ENCODE peak calls at places on chromosomes 12 and 14, in seven cellular contexts. One of them, this sample, is unnamed.

GRCh38 chr14:89598548-89599186 is 181.6 kb upstream of the FOXN3 start:
- DNase-seq in stimulated activated CD8-positive, alpha-beta memory T cell treated with anti-CD3 and anti-CD28 coated beads, Interleukin-12 subunit alpha, Interleukin-12 subunit beta, amount 100 ng/mL, for 4 hours: no peak
- DNase-seq in NCI-H748 treated with DMSO at 0.1 percent for 48 hours: no peak
- DNase-seq in dorsolateral prefrontal cortex: no peak
- DNase-seq in stimulated activated CD4-positive, alpha-beta T cell treated with anti-CD3 and anti-CD28 coated beads, Interleukin-1b, Interleukin-23, amount 100 ng/mL, for 24 hours: no peak
- DNase-seq in kidney epithelial cell: no peak
- DNase-seq in fibroblast of lung: peak; percentile 50
- DNase-seq in this sample: no peak

GRCh38 chr12:127118251-127118650 is 1148.7 kb upstream of the TMEM132C start:
- DNase-seq in stimulated activated CD8-positive, alpha-beta memory T cell treated with anti-CD3 and anti-CD28 coated beads, Interleukin-12 subunit alpha, Interleukin-12 subunit beta, amount 100 ng/mL, for 4 hours: no peak
- DNase-seq in NCI-H748 treated with DMSO at 0.1 percent for 48 hours: no peak
- DNase-seq in dorsolateral prefrontal cortex: no peak
- DNase-seq in stimulated activated CD4-positive, alpha-beta T cell treated with anti-CD3 and anti-CD28 coated beads, Interleukin-1b, Interleukin-23, amount 100 ng/mL, for 24 hours: no peak
- DNase-seq in kidney epithelial cell: no peak
- DNase-seq in fibroblast of lung: no peak
- DNase-seq in this sample: no peak

GRCh38 chr12:131939007-131939406 is 9.9 kb downstream of the PUS1 start:
- DNase-seq in stimulated activated CD8-positive, alpha-beta memory T cell treated with anti-CD3 and anti-CD28 coated beads, Interleukin-12 subunit alpha, Interleukin-12 subunit beta, amount 100 ng/mL, for 4 hours: no peak
- DNase-seq in NCI-H748 treated with DMSO at 0.1 percent for 48 hours: no peak
- DNase-seq in dorsolateral prefrontal cortex: no peak
- DNase-seq in stimulated activated CD4-positive, alpha-beta T cell treated with anti-CD3 and anti-CD28 coated beads, Interleukin-1b, Interleukin-23, amount 100 ng/mL, for 24 hours: no peak
- DNase-seq in kidney epithelial cell: no peak
- DNase-seq in fibroblast of lung: no peak
- DNase-seq in this sample: no peak

GRCh38 chr14:79334272-79334671 is 877.0 kb downstream of the DIO2 start:
- DNase-seq in stimulated activated CD8-positive, alpha-beta memory T cell treated with anti-CD3 and anti-CD28 coated beads, Interleukin-12 subunit alpha, Interleukin-12 subunit beta, amount 100 ng/mL, for 4 hours: no peak
- DNase-seq in NCI-H748 treated with DMSO at 0.1 percent for 48 hours: no peak
- DNase-seq in dorsolateral prefrontal cortex: no peak
- DNase-seq in stimulated activated CD4-positive, alpha-beta T cell treated with anti-CD3 and anti-CD28 coated beads, Interleukin-1b, Interleukin-23, amount 100 ng/mL, for 24 hours: no peak
- DNase-seq in kidney epithelial cell: no peak
- DNase-seq in fibroblast of lung: no peak
- DNase-seq in this sample: no peak

GRCh38 chr14:77593501-77593911 is 22.9 kb downstream of the SPTLC2 start:
- DNase-seq in stimulated activated CD8-positive, alpha-beta memory T cell treated with anti-CD3 and anti-CD28 coated beads, Interleukin-12 subunit alpha, Interleukin-12 subunit beta, amount 100 ng/mL, for 4 hours: no peak
- DNase-seq in NCI-H748 treated with DMSO at 0.1 percent for 48 hours: no peak
- DNase-seq in dorsolateral prefrontal cortex: no peak
- DNase-seq in stimulated activated CD4-positive, alpha-beta T cell treated with anti-CD3 and anti-CD28 coated beads, Interleukin-1b, Interleukin-23, amount 100 ng/mL, for 24 hours: no peak
- DNase-seq in kidney epithelial cell: no peak
- DNase-seq in fibroblast of lung: no peak
- DNase-seq in this sample: peak; percentile 29

GRCh38 chr14:49586673-49587460 is 687 bp upstream of the RPS29 start:
- DNase-seq in stimulated activated CD8-positive, alpha-beta memory T cell treated with anti-CD3 and anti-CD28 coated beads, Interleukin-12 subunit alpha, Interleukin-12 subunit beta, amount 100 ng/mL, for 4 hours: peak; percentile 30
- DNase-seq in NCI-H748 treated with DMSO at 0.1 percent for 48 hours: peak; percentile 65
- DNase-seq in dorsolateral prefrontal cortex: no peak
- DNase-seq in stimulated activated CD4-positive, alpha-beta T cell treated with anti-CD3 and anti-CD28 coated beads, Interleukin-1b, Interleukin-23, amount 100 ng/mL, for 24 hours: no peak
- DNase-seq in kidney epithelial cell: peak; percentile 34
- DNase-seq in fibroblast of lung: peak; percentile 89
- DNase-seq in this sample: peak; percentile 50

GRCh38 chr12:59649203-59649602 is 53.4 kb downstream of the SLC16A7 start:
- DNase-seq in stimulated activated CD8-positive, alpha-beta memory T cell treated with anti-CD3 and anti-CD28 coated beads, Interleukin-12 subunit alpha, Interleukin-12 subunit beta, amount 100 ng/mL, for 4 hours: no peak
- DNase-seq in NCI-H748 treated with DMSO at 0.1 percent for 48 hours: no peak
- DNase-seq in dorsolateral prefrontal cortex: no peak
- DNase-seq in stimulated activated CD4-positive, alpha-beta T cell treated with anti-CD3 and anti-CD28 coated beads, Interleukin-1b, Interleukin-23, amount 100 ng/mL, for 24 hours: no peak
- DNase-seq in kidney epithelial cell: no peak
- DNase-seq in fibroblast of lung: peak; percentile 18
- DNase-seq in this sample: no peak

GRCh38 chr12:31317471-31318397 is 8.2 kb downstream of the SINHCAF start:
- DNase-seq in stimulated activated CD8-positive, alpha-beta memory T cell treated with anti-CD3 and anti-CD28 coated beads, Interleukin-12 subunit alpha, Interleukin-12 subunit beta, amount 100 ng/mL, for 4 hours: no peak
- DNase-seq in NCI-H748 treated with DMSO at 0.1 percent for 48 hours: no peak
- DNase-seq in dorsolateral prefrontal cortex: no peak
- DNase-seq in stimulated activated CD4-positive, alpha-beta T cell treated with anti-CD3 and anti-CD28 coated beads, Interleukin-1b, Interleukin-23, amount 100 ng/mL, for 24 hours: no peak
- DNase-seq in kidney epithelial cell: no peak
- DNase-seq in fibroblast of lung: peak; percentile 47
- DNase-seq in this sample: no peak

GRCh38 chr12:88052686-88053085 is 23.5 kb upstream of the C12orf50 start:
- DNase-seq in stimulated activated CD8-positive, alpha-beta memory T cell treated with anti-CD3 and anti-CD28 coated beads, Interleukin-12 subunit alpha, Interleukin-12 subunit beta, amount 100 ng/mL, for 4 hours: no peak
- DNase-seq in NCI-H748 treated with DMSO at 0.1 percent for 48 hours: peak; percentile 49
- DNase-seq in dorsolateral prefrontal cortex: peak; percentile 38
- DNase-seq in stimulated activated CD4-positive, alpha-beta T cell treated with anti-CD3 and anti-CD28 coated beads, Interleukin-1b, Interleukin-23, amount 100 ng/mL, for 24 hours: no peak
- DNase-seq in kidney epithelial cell: no peak
- DNase-seq in fibroblast of lung: peak; percentile 58
- DNase-seq in this sample: no peak

GRCh38 chr14:102828201-102828600 is 51.0 kb downstream of the TRAF3 start:
- DNase-seq in stimulated activated CD8-positive, alpha-beta memory T cell treated with anti-CD3 and anti-CD28 coated beads, Interleukin-12 subunit alpha, Interleukin-12 subunit beta, amount 100 ng/mL, for 4 hours: no peak
- DNase-seq in NCI-H748 treated with DMSO at 0.1 percent for 48 hours: no peak
- DNase-seq in dorsolateral prefrontal cortex: no peak
- DNase-seq in stimulated activated CD4-positive, alpha-beta T cell treated with anti-CD3 and anti-CD28 coated beads, Interleukin-1b, Interleukin-23, amount 100 ng/mL, for 24 hours: no peak
- DNase-seq in kidney epithelial cell: no peak
- DNase-seq in fibroblast of lung: no peak
- DNase-seq in this sample: no peak

GRCh38 chr14:45212231-45212630 is 40.8 kb downstream of the MIS18BP1 start:
- DNase-seq in stimulated activated CD8-positive, alpha-beta memory T cell treated with anti-CD3 and anti-CD28 coated beads, Interleukin-12 subunit alpha, Interleukin-12 subunit beta, amount 100 ng/mL, for 4 hours: no peak
- DNase-seq in NCI-H748 treated with DMSO at 0.1 percent for 48 hours: no peak
- DNase-seq in dorsolateral prefrontal cortex: no peak
- DNase-seq in stimulated activated CD4-positive, alpha-beta T cell treated with anti-CD3 and anti-CD28 coated beads, Interleukin-1b, Interleukin-23, amount 100 ng/mL, for 24 hours: no peak
- DNase-seq in kidney epithelial cell: no peak
- DNase-seq in fibroblast of lung: no peak
- DNase-seq in this sample: no peak

GRCh38 chr14:71721791-71722190 is 210.4 kb upstream of the RGS6 start:
- DNase-seq in stimulated activated CD8-positive, alpha-beta memory T cell treated with anti-CD3 and anti-CD28 coated beads, Interleukin-12 subunit alpha, Interleukin-12 subunit beta, amount 100 ng/mL, for 4 hours: no peak
- DNase-seq in NCI-H748 treated with DMSO at 0.1 percent for 48 hours: no peak
- DNase-seq in dorsolateral prefrontal cortex: no peak
- DNase-seq in stimulated activated CD4-positive, alpha-beta T cell treated with anti-CD3 and anti-CD28 coated beads, Interleukin-1b, Interleukin-23, amount 100 ng/mL, for 24 hours: no peak
- DNase-seq in kidney epithelial cell: no peak
- DNase-seq in fibroblast of lung: no peak
- DNase-seq in this sample: no peak

GRCh38 chr14:52342849-52343606 is 28.9 kb downstream of the PTGER2 start:
- DNase-seq in stimulated activated CD8-positive, alpha-beta memory T cell treated with anti-CD3 and anti-CD28 coated beads, Interleukin-12 subunit alpha, Interleukin-12 subunit beta, amount 100 ng/mL, for 4 hours: no peak
- DNase-seq in NCI-H748 treated with DMSO at 0.1 percent for 48 hours: no peak
- DNase-seq in dorsolateral prefrontal cortex: no peak
- DNase-seq in stimulated activated CD4-positive, alpha-beta T cell treated with anti-CD3 and anti-CD28 coated beads, Interleukin-1b, Interleukin-23, amount 100 ng/mL, for 24 hours: no peak
- DNase-seq in kidney epithelial cell: no peak
- DNase-seq in fibroblast of lung: peak; percentile 56
- DNase-seq in this sample: no peak

GRCh38 chr12:93964936-93965335 is 183.4 kb upstream of the PLXNC1 start:
- DNase-seq in stimulated activated CD8-positive, alpha-beta memory T cell treated with anti-CD3 and anti-CD28 coated beads, Interleukin-12 subunit alpha, Interleukin-12 subunit beta, amount 100 ng/mL, for 4 hours: no peak
- DNase-seq in NCI-H748 treated with DMSO at 0.1 percent for 48 hours: no peak
- DNase-seq in dorsolateral prefrontal cortex: no peak
- DNase-seq in stimulated activated CD4-positive, alpha-beta T cell treated with anti-CD3 and anti-CD28 coated beads, Interleukin-1b, Interleukin-23, amount 100 ng/mL, for 24 hours: no peak
- DNase-seq in kidney epithelial cell: no peak
- DNase-seq in fibroblast of lung: no peak
- DNase-seq in this sample: no peak

GRCh38 chr12:132771126-132771838 is 9.7 kb upstream of the ANKLE2 start:
- DNase-seq in stimulated activated CD8-positive, alpha-beta memory T cell treated with anti-CD3 and anti-CD28 coated beads, Interleukin-12 subunit alpha, Interleukin-12 subunit beta, amount 100 ng/mL, for 4 hours: no peak
- DNase-seq in NCI-H748 treated with DMSO at 0.1 percent for 48 hours: no peak
- DNase-seq in dorsolateral prefrontal cortex: no peak
- DNase-seq in stimulated activated CD4-positive, alpha-beta T cell treated with anti-CD3 and anti-CD28 coated beads, Interleukin-1b, Interleukin-23, amount 100 ng/mL, for 24 hours: no peak
- DNase-seq in kidney epithelial cell: no peak
- DNase-seq in fibroblast of lung: peak; percentile 18
- DNase-seq in this sample: peak; percentile 59

GRCh38 chr14:30299915-30300314 is 259.0 kb upstream of the G2E3 start:
- DNase-seq in stimulated activated CD8-positive, alpha-beta memory T cell treated with anti-CD3 and anti-CD28 coated beads, Interleukin-12 subunit alpha, Interleukin-12 subunit beta, amount 100 ng/mL, for 4 hours: no peak
- DNase-seq in NCI-H748 treated with DMSO at 0.1 percent for 48 hours: no peak
- DNase-seq in dorsolateral prefrontal cortex: no peak
- DNase-seq in stimulated activated CD4-positive, alpha-beta T cell treated with anti-CD3 and anti-CD28 coated beads, Interleukin-1b, Interleukin-23, amount 100 ng/mL, for 24 hours: no peak
- DNase-seq in kidney epithelial cell: no peak
- DNase-seq in fibroblast of lung: no peak
- DNase-seq in this sample: no peak

GRCh38 chr14:30848449-30849240 is 25.7 kb upstream of the COCH start:
- DNase-seq in stimulated activated CD8-positive, alpha-beta memory T cell treated with anti-CD3 and anti-CD28 coated beads, Interleukin-12 subunit alpha, Interleukin-12 subunit beta, amount 100 ng/mL, for 4 hours: no peak
- DNase-seq in NCI-H748 treated with DMSO at 0.1 percent for 48 hours: no peak
- DNase-seq in dorsolateral prefrontal cortex: no peak
- DNase-seq in stimulated activated CD4-positive, alpha-beta T cell treated with anti-CD3 and anti-CD28 coated beads, Interleukin-1b, Interleukin-23, amount 100 ng/mL, for 24 hours: no peak
- DNase-seq in kidney epithelial cell: no peak
- DNase-seq in fibroblast of lung: no peak
- DNase-seq in this sample: no peak

GRCh38 chr14:67949771-67950170 is 130.2 kb downstream of the RAD51B start:
- DNase-seq in stimulated activated CD8-positive, alpha-beta memory T cell treated with anti-CD3 and anti-CD28 coated beads, Interleukin-12 subunit alpha, Interleukin-12 subunit beta, amount 100 ng/mL, for 4 hours: no peak
- DNase-seq in NCI-H748 treated with DMSO at 0.1 percent for 48 hours: no peak
- DNase-seq in dorsolateral prefrontal cortex: no peak
- DNase-seq in stimulated activated CD4-positive, alpha-beta T cell treated with anti-CD3 and anti-CD28 coated beads, Interleukin-1b, Interleukin-23, amount 100 ng/mL, for 24 hours: no peak
- DNase-seq in kidney epithelial cell: no peak
- DNase-seq in fibroblast of lung: no peak
- DNase-seq in this sample: no peak

GRCh38 chr12:12673296-12673695 is 22.7 kb downstream of the GPR19 start:
- DNase-seq in stimulated activated CD8-positive, alpha-beta memory T cell treated with anti-CD3 and anti-CD28 coated beads, Interleukin-12 subunit alpha, Interleukin-12 subunit beta, amount 100 ng/mL, for 4 hours: no peak
- DNase-seq in NCI-H748 treated with DMSO at 0.1 percent for 48 hours: no peak
- DNase-seq in dorsolateral prefrontal cortex: no peak
- DNase-seq in stimulated activated CD4-positive, alpha-beta T cell treated with anti-CD3 and anti-CD28 coated beads, Interleukin-1b, Interleukin-23, amount 100 ng/mL, for 24 hours: no peak
- DNase-seq in kidney epithelial cell: no peak
- DNase-seq in fibroblast of lung: no peak
- DNase-seq in this sample: no peak

GRCh38 chr14:53062856-53063255 is 90.3 kb downstream of the DDHD1 start:
- DNase-seq in stimulated activated CD8-positive, alpha-beta memory T cell treated with anti-CD3 and anti-CD28 coated beads, Interleukin-12 subunit alpha, Interleukin-12 subunit beta, amount 100 ng/mL, for 4 hours: no peak
- DNase-seq in NCI-H748 treated with DMSO at 0.1 percent for 48 hours: no peak
- DNase-seq in dorsolateral prefrontal cortex: no peak
- DNase-seq in stimulated activated CD4-positive, alpha-beta T cell treated with anti-CD3 and anti-CD28 coated beads, Interleukin-1b, Interleukin-23, amount 100 ng/mL, for 24 hours: no peak
- DNase-seq in kidney epithelial cell: no peak
- DNase-seq in fibroblast of lung: peak; percentile 53
- DNase-seq in this sample: no peak

GRCh38 chr12:124687695-124688301 is 120.4 kb upstream of the NCOR2 start:
- DNase-seq in stimulated activated CD8-positive, alpha-beta memory T cell treated with anti-CD3 and anti-CD28 coated beads, Interleukin-12 subunit alpha, Interleukin-12 subunit beta, amount 100 ng/mL, for 4 hours: peak; percentile 5
- DNase-seq in NCI-H748 treated with DMSO at 0.1 percent for 48 hours: no peak
- DNase-seq in dorsolateral prefrontal cortex: no peak
- DNase-seq in stimulated activated CD4-positive, alpha-beta T cell treated with anti-CD3 and anti-CD28 coated beads, Interleukin-1b, Interleukin-23, amount 100 ng/mL, for 24 hours: no peak
- DNase-seq in kidney epithelial cell: no peak
- DNase-seq in fibroblast of lung: peak; percentile 39
- DNase-seq in this sample: no peak

This sample was measured in GM13977.